ENCODE peak calls at places on chromosomes 2 and 18, in six cellular contexts. One of them, this sample, is unnamed.

GRCh38 chr2:18500333-18500732 is 60.1 kb downstream of the RDH14 start:
- DNase-seq in uterus: no peak
- DNase-seq in A549: no peak
- DNase-seq in spleen: no peak
- DNase-seq in SK-N-SH: no peak
- DNase-seq in thyroid gland: no peak
- DNase-seq in this sample: no peak

GRCh38 chr2:66771359-66771978 is 336.5 kb downstream of the MEIS1 start:
- DNase-seq in uterus: no peak
- DNase-seq in A549: no peak
- DNase-seq in spleen: no peak
- DNase-seq in SK-N-SH: no peak
- DNase-seq in thyroid gland: no peak
- DNase-seq in this sample: no peak

GRCh38 chr2:158337018-158337417 is 119.5 kb downstream of the CCDC148 start:
- DNase-seq in uterus: no peak
- DNase-seq in A549: no peak
- DNase-seq in spleen: no peak
- DNase-seq in SK-N-SH: no peak
- DNase-seq in thyroid gland: no peak
- DNase-seq in this sample: no peak

GRCh38 chr18:74654637-74655036 is 57.0 kb downstream of the ZNF407 start:
- DNase-seq in uterus: no peak
- DNase-seq in A549: no peak
- DNase-seq in spleen: no peak
- DNase-seq in SK-N-SH: peak; percentile 11
- DNase-seq in thyroid gland: no peak
- DNase-seq in this sample: no peak

GRCh38 chr2:143476421-143477084 is 347.3 kb downstream of the ARHGAP15 start:
- DNase-seq in uterus: no peak
- DNase-seq in A549: no peak
- DNase-seq in spleen: no peak
- DNase-seq in SK-N-SH: no peak
- DNase-seq in thyroid gland: no peak
- DNase-seq in this sample: no peak

GRCh38 chr2:161077367-161078210 is 82.6 kb upstream of the TANK start:
- DNase-seq in uterus: no peak
- DNase-seq in A549: no peak
- DNase-seq in spleen: no peak
- DNase-seq in SK-N-SH: no peak
- DNase-seq in thyroid gland: no peak
- DNase-seq in this sample: peak; percentile 35

GRCh38 chr2:120498576-120499394 is 152.8 kb downstream of the INHBB start:
- DNase-seq in uterus: no peak
- DNase-seq in A549: no peak
- DNase-seq in spleen: peak; percentile 63
- DNase-seq in SK-N-SH: no peak
- DNase-seq in thyroid gland: no peak
- DNase-seq in this sample: no peak

GRCh38 chr2:7924033-7924762 is 757.7 kb upstream of the ID2 start:
- DNase-seq in uterus: no peak
- DNase-seq in A549: no peak
- DNase-seq in spleen: no peak
- DNase-seq in SK-N-SH: no peak
- DNase-seq in thyroid gland: no peak
- DNase-seq in this sample: no peak

GRCh38 chr2:230258483-230258882 is 32.9 kb downstream of the SP140 start:
- DNase-seq in uterus: no peak
- DNase-seq in A549: no peak
- DNase-seq in spleen: no peak
- DNase-seq in SK-N-SH: no peak
- DNase-seq in thyroid gland: no peak
- DNase-seq in this sample: no peak

GRCh38 chr2:3585239-3586109 is 9.4 kb upstream of the COLEC11 start:
- DNase-seq in uterus: peak; percentile 69
- DNase-seq in A549: no peak
- DNase-seq in spleen: no peak
- DNase-seq in SK-N-SH: peak; percentile 82
- DNase-seq in thyroid gland: no peak
- DNase-seq in this sample: no peak

GRCh38 chr2:181985632-181986205 is at the start of gene PPP1R1C:
- DNase-seq in uterus: no peak
- DNase-seq in A549: no peak
- DNase-seq in spleen: no peak
- DNase-seq in SK-N-SH: no peak
- DNase-seq in thyroid gland: no peak
- DNase-seq in this sample: no peak

GRCh38 chr2:118319271-118319684 is 231.0 kb downstream of the INSIG2 start:
- DNase-seq in uterus: no peak
- DNase-seq in A549: no peak
- DNase-seq in spleen: no peak
- DNase-seq in SK-N-SH: no peak
- DNase-seq in thyroid gland: peak; percentile 24
- DNase-seq in this sample: no peak

GRCh38 chr2:205347899-205348298 is 334.4 kb upstream of the NRP2 start:
- DNase-seq in uterus: no peak
- DNase-seq in A549: no peak
- DNase-seq in spleen: no peak
- DNase-seq in SK-N-SH: no peak
- DNase-seq in thyroid gland: no peak
- DNase-seq in this sample: no peak

GRCh38 chr2:6310186-6310909 is 555.4 kb downstream of the CMPK2 start:
- DNase-seq in uterus: no peak
- DNase-seq in A549: no peak
- DNase-seq in spleen: no peak
- DNase-seq in SK-N-SH: peak; percentile 73
- DNase-seq in thyroid gland: no peak
- DNase-seq in this sample: no peak

GRCh38 chr18:21262979-21263378 is 20.9 kb downstream of the GREB1L start:
- DNase-seq in uterus: no peak
- DNase-seq in A549: no peak
- DNase-seq in spleen: no peak
- DNase-seq in SK-N-SH: no peak
- DNase-seq in thyroid gland: no peak
- DNase-seq in this sample: no peak

GRCh38 chr2:953975-954686 is 3.5 kb downstream of the SNTG2 start:
- DNase-seq in uterus: no peak
- DNase-seq in A549: no peak
- DNase-seq in spleen: peak; percentile 66
- DNase-seq in SK-N-SH: peak; percentile 71
- DNase-seq in thyroid gland: no peak
- DNase-seq in this sample: no peak
- TF ChIP-seq CTCF in uterus: peak; percentile 37
- TF ChIP-seq CTCF in A549: peak; percentile 27
- TF ChIP-seq CTCF in spleen: no peak
- TF ChIP-seq CTCF in SK-N-SH: peak; percentile 10
- TF ChIP-seq CTCF in thyroid gland: no peak
- TF ChIP-seq CTCF in this sample: no peak

GRCh38 chr2:100655446-100655845 is 92.7 kb downstream of the PDCL3 start:
- DNase-seq in uterus: peak; percentile 60
- DNase-seq in A549: no peak
- DNase-seq in spleen: no peak
- DNase-seq in SK-N-SH: no peak
- DNase-seq in thyroid gland: no peak
- DNase-seq in this sample: no peak

GRCh38 chr2:100658017-100658416 is 95.2 kb downstream of the PDCL3 start:
- DNase-seq in uterus: no peak
- DNase-seq in A549: no peak
- DNase-seq in spleen: no peak
- DNase-seq in SK-N-SH: no peak
- DNase-seq in thyroid gland: no peak
- DNase-seq in this sample: no peak

GRCh38 chr2:100653449-100654045 is 90.8 kb downstream of the PDCL3 start:
- DNase-seq in uterus: no peak
- DNase-seq in A549: no peak
- DNase-seq in spleen: no peak
- DNase-seq in SK-N-SH: no peak
- DNase-seq in thyroid gland: no peak
- DNase-seq in this sample: peak; percentile 28

GRCh38 chr2:100654611-100655010 is 91.8 kb downstream of the PDCL3 start:
- DNase-seq in uterus: no peak
- DNase-seq in A549: no peak
- DNase-seq in spleen: no peak
- DNase-seq in SK-N-SH: no peak
- DNase-seq in thyroid gland: no peak
- DNase-seq in this sample: no peak

GRCh38 chr2:100655936-100656534 is 93.2 kb downstream of the PDCL3 start:
- DNase-seq in uterus: no peak
- DNase-seq in A549: no peak
- DNase-seq in spleen: no peak
- DNase-seq in SK-N-SH: no peak
- DNase-seq in thyroid gland: peak; percentile 76
- DNase-seq in this sample: no peak
- H3K9me3 ChIP-seq in uterus: no peaks in the 10 kb centered on the region
- H3K9me3 ChIP-seq in A549: no peaks in the 10 kb centered on the region
- H3K9me3 ChIP-seq in spleen: no peaks in the 10 kb centered on the region
- H3K9me3 ChIP-seq in SK-N-SH: no peaks in the 10 kb centered on the region
- H3K9me3 ChIP-seq in thyroid gland: no peaks in the 10 kb centered on the region
- H3K9me3 ChIP-seq in this sample: no peaks in the 10 kb centered on the region

GRCh38 chr2:145484443-145485086 is 964.6 kb upstream of the ZEB2 start:
- DNase-seq in uterus: no peak
- DNase-seq in A549: peak; percentile 1
- DNase-seq in spleen: no peak
- DNase-seq in SK-N-SH: no peak
- DNase-seq in thyroid gland: no peak
- DNase-seq in this sample: no peak
- TF ChIP-seq CTCF in uterus: no peak
- TF ChIP-seq CTCF in A549: peak; percentile 43
- TF ChIP-seq CTCF in spleen: no peak
- TF ChIP-seq CTCF in SK-N-SH: peak; percentile 45
- TF ChIP-seq CTCF in thyroid gland: no peak
- TF ChIP-seq CTCF in this sample: no peak

DNA sequence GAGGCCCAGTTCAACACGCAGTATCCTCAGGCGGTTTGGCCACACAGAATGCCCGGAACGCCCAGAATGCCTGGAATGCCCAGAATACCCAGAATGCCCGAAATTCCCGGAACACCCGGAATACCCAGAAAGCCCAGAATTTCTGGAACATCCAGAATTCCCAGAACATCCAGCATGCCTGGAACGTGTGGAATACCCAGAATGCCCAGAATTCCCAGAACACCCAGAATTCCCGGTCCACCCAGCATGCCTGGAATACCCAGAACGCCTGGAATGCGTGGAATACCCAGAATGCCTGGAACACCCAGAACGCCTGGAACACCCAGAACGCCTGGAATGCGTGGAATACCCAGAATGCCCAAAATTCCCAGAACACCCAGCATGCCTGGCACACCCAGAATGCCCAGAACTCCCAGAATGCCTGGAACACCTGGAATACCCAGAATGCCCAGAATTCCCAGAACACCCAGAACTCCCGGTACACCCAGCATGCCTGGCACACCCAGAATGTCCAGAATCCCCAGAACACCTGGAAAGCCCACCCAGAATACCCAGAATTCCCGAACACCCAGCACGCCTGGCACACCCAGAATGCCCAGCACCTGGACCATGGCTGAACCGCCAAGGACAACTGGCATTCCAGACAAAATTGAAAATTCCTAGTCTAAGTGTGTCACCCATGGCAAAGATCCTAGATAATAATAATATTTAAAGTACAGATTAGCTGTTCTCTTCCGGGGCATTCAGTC is 487.4 kb upstream of the SALL3 start:
- DNase-seq in uterus: no peak
- DNase-seq in A549: no peak
- DNase-seq in spleen: no peak
- DNase-seq in SK-N-SH: no peak
- DNase-seq in thyroid gland: no peak
- DNase-seq in this sample: no peak
- H3K9me3 ChIP-seq in uterus: no peaks in the 10 kb centered on the region
- H3K9me3 ChIP-seq in A549: no peaks in the 10 kb centered on the region
- H3K9me3 ChIP-seq in spleen: peaks cover 25% of the 10 kb centered on the region
- H3K9me3 ChIP-seq in SK-N-SH: no peaks in the 10 kb centered on the region
- H3K9me3 ChIP-seq in thyroid gland: no peaks in the 10 kb centered on the region
- H3K9me3 ChIP-seq in this sample: no peaks in the 10 kb centered on the region

DNA sequence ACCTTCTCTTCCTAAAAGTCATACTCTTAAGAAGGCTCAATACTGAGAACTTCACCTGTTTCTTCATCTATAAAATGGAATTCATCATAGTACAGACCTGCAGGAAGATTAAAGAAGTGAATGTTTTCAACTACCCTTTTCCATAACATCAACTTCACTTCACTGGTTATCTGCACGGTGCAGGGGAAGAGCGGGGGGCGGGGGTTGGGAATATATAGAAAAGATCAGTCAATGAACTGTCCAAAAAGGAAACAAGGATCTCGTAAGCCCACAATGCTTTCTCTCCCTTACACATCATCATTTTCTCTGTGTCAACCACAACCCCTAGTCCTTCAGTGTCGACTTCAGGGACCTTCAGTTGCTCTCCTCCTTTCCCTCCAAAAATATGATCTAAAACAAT is 5.1 kb downstream of the MBOAT2 start:
- DNase-seq in uterus: no peak
- DNase-seq in A549: no peak
- DNase-seq in spleen: no peak
- DNase-seq in SK-N-SH: no peak
- DNase-seq in thyroid gland: no peak
- DNase-seq in this sample: no peak
- TF ChIP-seq CTCF in uterus: no peak
- TF ChIP-seq CTCF in A549: no peak
- TF ChIP-seq CTCF in spleen: no peak
- TF ChIP-seq CTCF in SK-N-SH: no peak
- TF ChIP-seq CTCF in thyroid gland: no peak
- TF ChIP-seq CTCF in this sample: no peak

DNA sequence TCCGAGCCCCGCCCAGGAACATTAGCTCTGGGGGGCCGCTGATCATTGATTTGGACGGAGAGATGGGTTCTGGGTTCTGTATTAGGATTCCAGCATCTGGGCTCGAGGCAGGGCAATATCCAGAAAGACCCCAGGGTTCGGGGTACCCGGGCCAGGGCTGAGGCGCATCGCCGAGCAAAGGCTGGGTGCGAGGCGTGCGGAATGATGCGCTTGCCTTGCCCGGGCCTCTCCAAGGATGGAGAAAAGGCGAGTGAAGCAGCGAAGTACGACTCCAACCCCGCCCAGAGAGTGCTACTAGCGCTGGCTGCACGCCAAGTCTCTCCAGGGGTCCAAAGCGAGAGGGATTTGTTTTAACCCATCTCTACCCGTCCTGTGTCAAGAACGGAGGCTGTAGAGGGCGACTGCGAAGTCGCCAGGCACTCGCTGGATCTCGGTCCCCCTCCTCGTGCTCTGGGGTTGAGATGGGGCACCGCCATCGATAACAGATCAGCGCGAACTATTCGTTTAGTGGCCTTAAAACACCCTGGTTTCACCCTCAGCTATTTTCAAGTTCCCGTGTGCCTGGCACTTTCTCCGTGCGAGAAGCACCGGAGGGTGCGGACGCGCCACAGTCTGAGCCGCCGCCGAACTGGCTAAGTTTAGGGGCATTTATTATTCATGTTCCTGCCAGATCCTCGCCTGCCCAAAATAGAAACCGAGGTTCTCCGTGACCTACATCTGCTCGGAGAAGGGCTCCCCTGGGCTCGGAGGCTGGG is 1.9 kb downstream of the ADCYAP1 start:
- DNase-seq in uterus: no peak
- DNase-seq in A549: no peak
- DNase-seq in spleen: no peak
- DNase-seq in SK-N-SH: peak; percentile 23
- DNase-seq in thyroid gland: no peak
- DNase-seq in this sample: no peak
- H3K9me3 ChIP-seq in uterus: no peaks in the 10 kb centered on the region
- H3K9me3 ChIP-seq in A549: no peaks in the 10 kb centered on the region
- H3K9me3 ChIP-seq in spleen: no peaks in the 10 kb centered on the region
- H3K9me3 ChIP-seq in SK-N-SH: no peaks in the 10 kb centered on the region
- H3K9me3 ChIP-seq in thyroid gland: no peaks in the 10 kb centered on the region
- H3K9me3 ChIP-seq in this sample: no peaks in the 10 kb centered on the region